ENCODE peak calls at places on chromosomes 7 and 10, in five cellular contexts. One of them, this sample, is unnamed.

GRCh38 chr7:20385121-20385520 is 54.4 kb downstream of the ITGB8 start:
- DNase-seq in H9: no peak
- DNase-seq in mesenchymal stem cell: peak
- DNase-seq in trophoblast cell: no peak
- DNase-seq in H1: no peak
- DNase-seq in this sample: no peak

GRCh38 chr7:66503036-66503370 is 125.7 kb upstream of the KCTD7 start:
- DNase-seq in H9: no peak
- DNase-seq in H1: no peak
- DNase-seq in mesenchymal stem cell: no peak
- DNase-seq in trophoblast cell: no peak
- DNase-seq in this sample: no peak

GRCh38 chr7:26500749-26501352 is 209.2 kb downstream of the SNX10 start:
- DNase-seq in trophoblast cell: no peak
- DNase-seq in mesenchymal stem cell: peak
- DNase-seq in H9: no peak
- DNase-seq in H1: no peak
- DNase-seq in this sample: no peak

GRCh38 chr7:26588511-26588910 is 275.9 kb downstream of the SKAP2 start:
- DNase-seq in trophoblast cell: no peak
- DNase-seq in H9: no peak
- DNase-seq in mesenchymal stem cell: no peak
- DNase-seq in H1: no peak
- DNase-seq in this sample: no peak

GRCh38 chr7:125563964-125564529 is 634.4 kb upstream of the POT1 start:
- DNase-seq in trophoblast cell: no peak
- DNase-seq in mesenchymal stem cell: no peak
- DNase-seq in H1: no peak
- DNase-seq in H9: peak
- DNase-seq in this sample: no peak

GRCh38 chr7:2022737-2023250 is 210.0 kb downstream of the MAD1L1 start:
- DNase-seq in H1: no peak
- DNase-seq in trophoblast cell: no peak
- DNase-seq in H9: no peak
- DNase-seq in mesenchymal stem cell: no peak
- DNase-seq in this sample: no peak

GRCh38 chr7:149686449-149686848 is 86.9 kb downstream of the ZNF467 start:
- DNase-seq in H9: no peak
- DNase-seq in H1: no peak
- DNase-seq in trophoblast cell: no peak
- DNase-seq in mesenchymal stem cell: no peak
- DNase-seq in this sample: no peak

GRCh38 chr10:49001402-49001801 is 61.8 kb upstream of the LRRC18 start:
- DNase-seq in H1: peak
- DNase-seq in H9: peak
- DNase-seq in trophoblast cell: no peak
- DNase-seq in mesenchymal stem cell: no peak
- DNase-seq in this sample: no peak

GRCh38 chr7:127782075-127782474 is 130.1 kb downstream of the SND1 start:
- DNase-seq in mesenchymal stem cell: no peak
- DNase-seq in H9: no peak
- DNase-seq in trophoblast cell: no peak
- DNase-seq in H1: no peak
- DNase-seq in this sample: no peak

GRCh38 chr10:91242940-91243339 is 22.5 kb downstream of the PCGF5 start:
- DNase-seq in H9: no peak
- DNase-seq in mesenchymal stem cell: no peak
- DNase-seq in H1: no peak
- DNase-seq in trophoblast cell: no peak
- DNase-seq in this sample: no peak

GRCh38 chr7:37372750-37373149 is 75.9 kb downstream of the ELMO1 start:
- DNase-seq in trophoblast cell: peak
- DNase-seq in H9: no peak
- DNase-seq in H1: no peak
- DNase-seq in mesenchymal stem cell: no peak
- DNase-seq in this sample: no peak

GRCh38 chr10:80413152-80413996 is 5.0 kb downstream of the PRXL2A start:
- DNase-seq in mesenchymal stem cell: peak
- DNase-seq in H9: no peak
- DNase-seq in H1: no peak
- DNase-seq in trophoblast cell: no peak
- DNase-seq in this sample: no peak

GRCh38 chr7:44257618-44258422 is 57.0 kb downstream of the YKT6 start:
- DNase-seq in H1: no peak
- DNase-seq in trophoblast cell: peak
- DNase-seq in H9: no peak
- DNase-seq in mesenchymal stem cell: peak
- DNase-seq in this sample: no peak

GRCh38 chr7:43868681-43869017 is 668 bp downstream of the MRPS24 start:
- DNase-seq in trophoblast cell: no peak
- DNase-seq in mesenchymal stem cell: no peak
- DNase-seq in H9: no peak
- DNase-seq in H1: no peak
- DNase-seq in this sample: no peak

GRCh38 chr7:150410680-150411346 is 31.7 kb downstream of the ZNF775 start:
- DNase-seq in mesenchymal stem cell: no peak
- DNase-seq in trophoblast cell: no peak
- DNase-seq in H1: no peak
- DNase-seq in H9: no peak
- DNase-seq in this sample: no peak

GRCh38 chr7:18306696-18307095 is 188.9 kb upstream of the HDAC9 start:
- DNase-seq in H1: no peak
- DNase-seq in H9: no peak
- DNase-seq in mesenchymal stem cell: no peak
- DNase-seq in trophoblast cell: peak
- DNase-seq in this sample: no peak

GRCh38 chr10:53090725-53091124 is 318.1 kb upstream of the MBL2 start:
- DNase-seq in H9: no peak
- DNase-seq in mesenchymal stem cell: no peak
- DNase-seq in trophoblast cell: no peak
- DNase-seq in H1: no peak
- DNase-seq in this sample: no peak

GRCh38 chr10:94274142-94274787 is 88.5 kb downstream of the NOC3L start:
- DNase-seq in mesenchymal stem cell: no peak
- DNase-seq in H9: no peak
- DNase-seq in H1: no peak
- DNase-seq in trophoblast cell: no peak
- DNase-seq in this sample: no peak

GRCh38 chr7:130886438-130887135 is 152.6 kb upstream of the KLF14 start:
- DNase-seq in trophoblast cell: no peak
- DNase-seq in H9: no peak
- DNase-seq in mesenchymal stem cell: peak
- DNase-seq in H1: no peak
- DNase-seq in this sample: no peak

GRCh38 chr10:86024555-86025001 is 342.0 kb downstream of the GRID1 start:
- DNase-seq in trophoblast cell: no peak
- DNase-seq in H1: no peak
- DNase-seq in H9: no peak
- DNase-seq in mesenchymal stem cell: no peak
- DNase-seq in this sample: no peak
- H3K9ac ChIP-seq in trophoblast cell: no peak
- H3K9ac ChIP-seq in H1: no peak
- H3K9ac ChIP-seq in H9: no peak
- H3K9ac ChIP-seq in mesenchymal stem cell: no peak
- H3K9ac ChIP-seq in this sample: no peak

DNA sequence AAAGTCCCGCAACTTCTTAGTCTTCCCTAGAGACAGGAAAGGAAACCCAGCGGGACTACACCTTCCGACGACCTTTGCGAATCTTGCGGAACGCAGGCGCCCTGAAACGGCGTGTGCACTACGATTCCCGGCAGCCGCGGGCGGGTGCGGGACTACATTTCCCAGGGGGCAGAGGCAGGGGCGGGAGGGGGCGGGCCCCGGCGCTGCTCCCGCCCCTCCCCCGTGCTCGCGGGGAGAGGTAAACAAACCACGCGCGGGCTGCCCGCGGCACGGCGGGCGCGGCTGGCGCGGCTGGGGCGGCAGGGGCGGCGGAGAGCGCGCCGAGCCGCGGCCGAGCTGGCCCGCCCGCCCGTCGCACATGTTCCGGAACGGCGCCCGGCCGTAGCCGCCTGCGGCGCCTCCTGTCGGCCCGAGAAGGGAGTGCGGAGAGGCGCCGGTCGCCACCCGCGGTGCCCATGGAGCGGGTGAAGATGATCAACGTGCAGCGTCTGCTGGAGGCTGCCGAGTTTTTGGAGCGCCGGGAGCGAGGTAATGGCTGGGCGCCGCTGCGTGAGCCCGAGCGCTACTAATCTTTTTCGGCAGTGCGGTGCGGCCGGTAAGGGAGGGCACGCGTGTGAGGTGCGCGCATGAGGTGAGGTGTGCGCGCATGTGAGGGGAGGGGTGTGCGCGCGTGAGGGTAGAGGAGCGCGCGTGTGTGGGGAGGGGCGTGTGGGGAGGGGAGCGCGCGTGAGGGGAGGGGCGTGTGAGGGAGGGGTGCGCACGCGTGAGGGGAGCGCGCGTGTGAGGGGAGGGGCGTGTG is 18.6 kb downstream of the MXI1 start:
- DNase-seq in mesenchymal stem cell: peak
- DNase-seq in H1: peak
- DNase-seq in H9: peak
- DNase-seq in trophoblast cell: peak
- DNase-seq in this sample: peak
- H2BK12ac ChIP-seq in mesenchymal stem cell: no peak
- H2BK12ac ChIP-seq in H1: no peak
- H2BK12ac ChIP-seq in H9: no peak
- H2BK12ac ChIP-seq in trophoblast cell: no peak
- H2BK12ac ChIP-seq in this sample: no peak

GRCh38 chr7:139036901-139037300 is 1.1 kb upstream of the ZC3HAV1L start:
- DNase-seq in H1: no peak
- DNase-seq in mesenchymal stem cell: no peak
- DNase-seq in H9: no peak
- DNase-seq in trophoblast cell: no peak
- DNase-seq in this sample: no peak

GRCh38 chr7:139033346-139034114 is 2.3 kb downstream of the ZC3HAV1L start:
- DNase-seq in mesenchymal stem cell: no peak
- DNase-seq in H1: no peak
- DNase-seq in trophoblast cell: no peak
- DNase-seq in H9: no peak
- DNase-seq in this sample: no peak

GRCh38 chr7:139034336-139034735 is 1.5 kb downstream of the ZC3HAV1L start:
- DNase-seq in mesenchymal stem cell: peak
- DNase-seq in H9: no peak
- DNase-seq in trophoblast cell: no peak
- DNase-seq in H1: no peak
- DNase-seq in this sample: no peak

GRCh38 chr7:139034855-139035587 is 821 bp downstream of the ZC3HAV1L start:
- DNase-seq in H9: peak
- DNase-seq in mesenchymal stem cell: peak
- DNase-seq in trophoblast cell: no peak
- DNase-seq in H1: no peak
- DNase-seq in this sample: no peak

GRCh38 chr7:139035588-139036353 is at the start of gene ZC3HAV1L:
- DNase-seq in H1: no peak
- DNase-seq in mesenchymal stem cell: peak
- DNase-seq in H9: peak
- DNase-seq in trophoblast cell: peak
- DNase-seq in this sample: peak
- H3K27ac ChIP-seq in H1: peak
- H3K27ac ChIP-seq in mesenchymal stem cell: no peak
- H3K27ac ChIP-seq in H9: no peak
- H3K27ac ChIP-seq in trophoblast cell: peak
- H3K27ac ChIP-seq in this sample: no peak

GRCh38 chr7:100603697-100604077 is 1.5 kb downstream of the PCOLCE start:
- DNase-seq in mesenchymal stem cell: peak
- DNase-seq in H9: no peak
- DNase-seq in H1: no peak
- DNase-seq in trophoblast cell: no peak
- DNase-seq in this sample: no peak
- H3K9ac ChIP-seq in mesenchymal stem cell: peak
- H3K9ac ChIP-seq in H9: peak
- H3K9ac ChIP-seq in H1: peak
- H3K9ac ChIP-seq in trophoblast cell: no peak
- H3K9ac ChIP-seq in this sample: peak

GRCh38 chr10:16748749-16749148 is 68.5 kb downstream of the RSU1 start:
- DNase-seq in trophoblast cell: no peak
- DNase-seq in mesenchymal stem cell: no peak
- DNase-seq in H1: no peak
- DNase-seq in H9: no peak
- DNase-seq in this sample: no peak

GRCh38 chr10:16746856-16747255 is 70.4 kb downstream of the RSU1 start:
- DNase-seq in mesenchymal stem cell: no peak
- DNase-seq in trophoblast cell: no peak
- DNase-seq in H9: no peak
- DNase-seq in H1: no peak
- DNase-seq in this sample: no peak

GRCh38 chr10:16751244-16751643 is 66.0 kb downstream of the RSU1 start:
- DNase-seq in trophoblast cell: no peak
- DNase-seq in H1: no peak
- DNase-seq in H9: no peak
- DNase-seq in mesenchymal stem cell: no peak
- DNase-seq in this sample: no peak

GRCh38 chr10:16752099-16752498 is 65.1 kb downstream of the RSU1 start:
- DNase-seq in H9: no peak
- DNase-seq in mesenchymal stem cell: no peak
- DNase-seq in H1: no peak
- DNase-seq in trophoblast cell: no peak
- DNase-seq in this sample: no peak

DNA sequence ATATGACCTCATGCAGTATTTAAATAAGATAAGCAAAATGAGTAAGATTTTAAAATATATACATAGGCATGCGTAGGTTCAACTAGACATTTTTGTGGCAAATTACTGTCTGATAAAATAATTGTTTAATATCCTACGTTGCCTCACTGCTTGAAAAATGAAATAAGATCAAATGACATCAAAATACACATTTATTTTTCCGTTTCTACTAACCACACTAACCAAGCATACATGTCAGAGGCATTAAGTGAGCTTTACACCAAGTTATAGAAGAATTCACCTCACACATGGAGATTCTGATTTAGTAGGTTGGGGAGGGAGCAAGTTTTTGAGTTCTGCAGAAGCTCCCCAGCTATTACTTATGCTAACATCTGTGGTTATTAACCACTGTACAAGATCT is 66.8 kb downstream of the RSU1 start:
- DNase-seq in mesenchymal stem cell: no peak
- DNase-seq in H1: no peak
- DNase-seq in trophoblast cell: no peak
- DNase-seq in H9: no peak
- DNase-seq in this sample: no peak
- H2BK12ac ChIP-seq in mesenchymal stem cell: no peak
- H2BK12ac ChIP-seq in H1: no peak
- H2BK12ac ChIP-seq in trophoblast cell: no peak
- H2BK12ac ChIP-seq in H9: no peak
- H2BK12ac ChIP-seq in this sample: no peak